ENCODE peak calls at places on chromosomes 11 and 22, in ten cellular contexts. I, A, V, S, X, Z, M, L, O and W are unnamed samples.

GRCh38 chr11:68353118-68353517 is 40.7 kb downstream of the LRP5 start:
- DNase-seq in M (peak), L (no peak), S (no peak), Z (no peak), I (no peak), A (no peak), O (no peak), X (no peak), V (peak), W (no peak)

GRCh38 chr22:22925795-22926358 is 38.3 kb downstream of the IGLL5 start:
- DNase-seq in I (no peak), X (no peak), O (no peak), A (no peak), L (peak), Z (no peak), M (no peak), S (no peak), V (no peak), W (no peak)

GRCh38 chr22:45754822-45755221 is 83.2 kb downstream of the ATXN10 start:
- DNase-seq in O (no peak), L (no peak), S (no peak), A (peak), V (no peak), M (no peak), X (no peak), I (no peak), Z (no peak), W (no peak)

GRCh38 chr22:23622634-23623033 is 9.5 kb downstream of the DRICH1 start:
- DNase-seq in A (no peak), S (no peak), O (no peak), I (no peak), X (no peak), V (no peak), M (no peak), L (no peak), Z (no peak), W (no peak)

GRCh38 chr11:30635401-30635989 is 49.3 kb upstream of the MPPED2 start:
- DNase-seq in M (peak), I (no peak), V (no peak), Z (no peak), A (peak), L (no peak), O (no peak), X (no peak), S (no peak), W (no peak)

GRCh38 chr22:27245056-27245455 is 556.5 kb downstream of the MN1 start:
- DNase-seq in V (no peak), Z (no peak), L (no peak), M (no peak), S (no peak), X (no peak), A (no peak), I (no peak), O (no peak), W (no peak)

GRCh38 chr11:85685131-85685819 is 720 bp downstream of the CCDC89 start:
- DNase-seq in I (no peak), A (peak), X (no peak), V (no peak), M (peak), O (no peak), S (no peak), L (no peak), Z (no peak), W (peak)

GRCh38 chr11:117179048-117179999 is 781 bp downstream of the SIDT2 start:
- DNase-seq in M (no peak), V (no peak), I (no peak), L (no peak), X (peak), S (peak), A (peak), Z (peak), O (peak), W (peak)

GRCh38 chr11:33040862-33041453 is 1.6 kb downstream of the TCP11L1 start:
- DNase-seq in L (no peak), Z (no peak), S (no peak), O (no peak), X (no peak), M (no peak), I (no peak), A (no peak), V (no peak), W (no peak)

GRCh38 chr11:15742626-15743243 is 613.6 kb downstream of the SOX6 start:
- DNase-seq in L (no peak), S (no peak), I (no peak), X (no peak), O (no peak), M (peak), A (no peak), Z (no peak), V (no peak), W (no peak)

GRCh38 chr11:117171648-117172051 is 6.9 kb upstream of the SIDT2 start:
- DNase-seq in V (no peak), S (peak), O (no peak), L (peak), Z (no peak), I (no peak), X (peak), M (no peak), A (no peak), W (no peak)

GRCh38 chr11:57349491-57350274 is 11.5 kb downstream of the P2RX3 start:
- DNase-seq in Z (no peak), V (peak), O (peak), X (peak), A (peak), L (peak), S (peak), M (peak), I (peak), W (peak)

GRCh38 chr11:128324531-128325141 is 262.7 kb downstream of the ETS1 start:
- DNase-seq in A (no peak), S (no peak), X (no peak), L (no peak), V (no peak), I (no peak), M (no peak), O (peak), Z (no peak), W (no peak)

GRCh38 chr11:12288212-12288933 is 89.0 kb upstream of the PARVA start:
- DNase-seq in L (peak), Z (no peak), O (peak), A (peak), X (peak), V (peak), M (peak), S (peak), I (peak), W (peak)

GRCh38 chr22:19271856-19272535 is 19.5 kb downstream of the CLTCL1 start:
- DNase-seq in O (no peak), I (no peak), S (no peak), V (peak), X (no peak), M (no peak), L (no peak), Z (no peak), A (no peak), W (no peak)

GRCh38 chr11:20308601-20309000 is 54.9 kb upstream of the HTATIP2 start:
- DNase-seq in A (no peak), X (no peak), V (no peak), L (no peak), M (no peak), Z (no peak), O (no peak), S (no peak), I (no peak), W (no peak)

GRCh38 chr11:116192509-116193206 is 580.1 kb downstream of the BUD13 start:
- DNase-seq in L (no peak), O (no peak), M (peak), Z (no peak), S (no peak), X (no peak), I (no peak), V (no peak), A (no peak), W (no peak)

GRCh38 chr11:10413268-10413667 is 41.8 kb upstream of the AMPD3 start:
- DNase-seq in X (no peak), A (no peak), Z (no peak), O (peak), V (peak), S (no peak), L (no peak), I (no peak), M (no peak), W (no peak)

GRCh38 chr22:37546436-37547248 is 13.6 kb upstream of the CDC42EP1 start:
- DNase-seq in V (no peak), Z (no peak), L (no peak), I (no peak), X (no peak), S (peak), M (no peak), O (peak), A (peak), W (peak)

GRCh38 chr11:75066061-75066460 is 30.6 kb downstream of the OR2AT4 start:
- DNase-seq in O (no peak), L (no peak), M (no peak), V (no peak), A (no peak), S (no peak), X (no peak), I (no peak), Z (no peak), W (no peak)

GRCh38 chr11:7098235-7098832 is 9.5 kb downstream of the RBMXL2 start:
- DNase-seq in A (no peak), O (no peak), L (peak), S (no peak), M (peak), I (no peak), Z (peak), V (peak), X (no peak), W (no peak)

GRCh38 chr11:101553891-101554292 is 29.9 kb downstream of the TRPC6 start:
- DNase-seq in V (no peak), L (no peak), S (no peak), M (no peak), I (no peak), A (no peak), O (no peak), X (no peak), Z (peak), W (no peak)

GRCh38 chr22:47035443-47035881 is 273.0 kb downstream of the TBC1D22A start:
- DNase-seq in M (peak), O (no peak), X (no peak), A (peak), S (no peak), I (no peak), L (no peak), V (no peak), Z (no peak), W (no peak)

GRCh38 chr11:58060939-58061672 is 30.4 kb downstream of the OR6Q1 start:
- DNase-seq in L (no peak), A (no peak), M (no peak), O (no peak), I (no peak), V (peak), Z (no peak), S (no peak), X (no peak), W (no peak)

GRCh38 chr11:18383388-18384156 is 10.8 kb upstream of the LDHA start:
- DNase-seq in V (peak), I (peak), A (peak), L (peak), S (peak), Z (peak), X (peak), M (peak), O (peak), W (peak)

GRCh38 chr11:119461250-119461963 is 38.4 kb upstream of the THY1 start:
- DNase-seq in V (no peak), S (no peak), I (no peak), M (no peak), O (no peak), X (no peak), L (no peak), A (no peak), Z (no peak), W (no peak)

GRCh38 chr11:9004310-9004945 is 627 bp upstream of the NRIP3 start:
- DNase-seq in V (no peak), X (peak), A (no peak), S (no peak), I (no peak), M (no peak), L (no peak), O (peak), Z (no peak), W (peak)

GRCh38 chr11:15911377-15912044 is 444.8 kb downstream of the SOX6 start:
- DNase-seq in V (peak), Z (no peak), A (no peak), M (no peak), O (no peak), S (peak), L (no peak), I (peak), X (peak), W (peak)

GRCh38 chr22:30290679-30291333 is 1.5 kb upstream of the CASTOR1 start:
- DNase-seq in X (peak), Z (no peak), O (peak), I (peak), L (no peak), V (no peak), M (peak), S (peak), A (peak), W (peak)

GRCh38 chr11:84316866-84317560 is 1030.8 kb upstream of the CCDC90B start:
- DNase-seq in Z (no peak), I (no peak), V (no peak), L (no peak), A (no peak), O (no peak), X (no peak), M (no peak), S (no peak), W (no peak)

GRCh38 chr11:95059031-95059430 is 7.7 kb upstream of the SRSF8 start:
- DNase-seq in S (no peak), X (no peak), I (no peak), L (no peak), M (no peak), Z (no peak), A (no peak), V (no peak), O (no peak), W (no peak)

GRCh38 chr22:45442120-45442519 is 28.6 kb downstream of the RIBC2 start:
- DNase-seq in V (no peak), O (no peak), S (no peak), L (no peak), Z (no peak), A (no peak), I (no peak), X (no peak), M (no peak), W (no peak)

GRCh38 chr11:83951521-83951920 is 665.4 kb upstream of the CCDC90B start:
- DNase-seq in O (no peak), V (no peak), X (no peak), L (no peak), S (no peak), M (no peak), I (no peak), A (no peak), Z (no peak), W (no peak)

GRCh38 chr22:42229455-42230149 is 40.9 kb downstream of the TCF20 start:
- DNase-seq in O (no peak), Z (no peak), A (peak), S (no peak), L (no peak), V (no peak), X (no peak), M (no peak), I (no peak), W (peak)

GRCh38 chr11:134950692-134951304 is 538.8 kb upstream of the B3GAT1 start:
- DNase-seq in V (no peak), S (no peak), M (no peak), Z (no peak), O (no peak), I (no peak), X (no peak), L (no peak), A (no peak), W (no peak)

GRCh38 chr11:129589190-129589589 is 213.5 kb downstream of the BARX2 start:
- DNase-seq in A (no peak), Z (no peak), S (no peak), V (no peak), I (no peak), M (no peak), L (no peak), O (no peak), X (no peak), W (no peak)

GRCh38 chr11:128757235-128757711 is 63.4 kb downstream of the FLI1 start:
- DNase-seq in V (peak), I (no peak), O (peak), A (no peak), X (no peak), S (no peak), M (no peak), L (peak), Z (peak), W (no peak)

GRCh38 chr22:49903322-49904039 is 14.8 kb downstream of the ALG12 start:
- DNase-seq in Z (no peak), V (no peak), L (peak), O (no peak), M (peak), I (no peak), X (no peak), S (no peak), A (peak), W (no peak)
- TF ChIP-seq EP300 in Z (no peak), V (no peak), L (no peak), O (no peak), M (no peak), I (no peak), X (no peak), S (no peak), A (no peak), W (no peak)

DNA sequence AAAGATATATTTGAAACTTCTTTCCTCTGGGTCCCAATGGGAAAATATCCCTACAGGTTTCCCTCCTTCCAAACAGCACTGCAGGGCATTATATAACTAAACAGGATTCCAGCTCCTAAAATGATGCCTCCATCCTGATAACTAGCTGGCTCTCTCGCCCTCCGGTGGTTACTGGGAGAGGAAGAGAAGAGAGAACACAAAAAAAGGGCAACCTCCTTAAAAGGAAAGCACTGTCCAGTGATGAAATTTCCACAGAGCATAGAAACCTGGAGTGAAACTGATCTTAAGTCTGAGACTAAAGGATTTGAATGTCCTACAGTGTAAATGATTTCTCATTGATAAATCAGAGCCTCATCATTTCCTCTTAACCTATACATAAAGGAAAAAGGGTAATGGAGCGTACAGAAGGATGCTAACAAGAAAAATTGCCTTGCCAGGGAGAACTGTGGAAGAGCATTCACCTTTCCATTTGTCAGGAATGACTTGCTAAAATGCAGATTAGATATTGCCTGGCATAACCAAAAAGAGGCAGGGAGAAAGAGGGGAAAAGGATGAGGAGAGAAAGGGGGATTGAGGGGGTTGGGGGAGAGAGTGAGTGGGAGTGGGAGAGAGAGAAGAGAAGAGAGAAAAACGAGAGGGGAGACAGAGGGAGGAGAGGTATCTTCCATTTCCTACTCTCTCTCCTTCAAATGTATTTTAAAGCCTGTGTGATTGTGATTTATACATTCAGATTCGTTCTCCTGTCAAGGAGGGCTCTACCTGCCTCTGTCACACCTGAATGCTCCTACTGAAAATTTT is 121.4 kb downstream of the APOL5 start:
- DNase-seq in Z (no peak), M (no peak), L (no peak), I (peak), S (no peak), O (peak), V (peak), A (peak), X (no peak), W (peak)
- H3K4me3 ChIP-seq in Z (no peak), M (peak), L (no peak), I (no peak), S (peak), O (peak), V (peak), A (peak), X (peak), W (peak)

GRCh38 chr11:46306296-46306853 is 28.9 kb downstream of the CREB3L1 start:
- DNase-seq in A (no peak), V (no peak), X (no peak), S (no peak), I (no peak), Z (no peak), L (no peak), O (no peak), M (no peak), W (no peak)
- H3K27ac ChIP-seq in A (no peak), V (no peak), X (no peak), S (no peak), I (no peak), Z (no peak), L (no peak), O (no peak), M (no peak), W (no peak)

GRCh38 chr11:60891103-60891741 is 15.2 kb downstream of the PRPF19 start:
- DNase-seq in S (peak), X (no peak), A (no peak), I (no peak), V (no peak), O (no peak), L (peak), Z (no peak), M (no peak), W (peak)
- TF ChIP-seq EP300 in S (no peak), X (no peak), A (no peak), I (no peak), V (no peak), O (no peak), L (peak), Z (no peak), M (no peak), W (no peak)

DNA sequence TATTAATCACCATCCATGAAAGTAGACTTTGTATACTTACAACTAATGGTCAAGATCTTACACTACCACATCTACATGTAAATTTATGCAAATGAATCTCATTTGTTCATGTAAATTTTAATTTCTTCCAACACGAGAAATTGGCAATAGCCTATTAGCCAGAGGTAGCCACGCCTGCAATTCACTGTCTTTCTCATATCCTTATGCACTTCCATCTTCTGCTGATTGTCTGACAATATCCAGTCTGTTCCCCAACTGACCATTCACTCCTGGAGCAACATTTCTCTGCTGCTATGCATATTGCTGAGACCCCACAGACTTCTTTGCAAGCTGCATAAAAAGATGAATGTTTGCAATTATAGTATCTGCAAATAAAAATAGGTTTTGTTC is 2.5 kb downstream of the NNMT start:
- DNase-seq in X (no peak), V (no peak), O (no peak), A (no peak), L (no peak), M (no peak), S (no peak), Z (no peak), I (no peak), W (no peak)
- H3K4me3 ChIP-seq in X (peak), V (peak), O (peak), A (peak), L (no peak), M (no peak), S (peak), Z (no peak), I (peak), W (peak)